ENCODE peak calls at places on chromosome 11, in five cellular contexts. B, E, M, I and U are unnamed samples.

GRCh38 chr11:70524096-70524922 is 126.0 kb downstream of the CTTN start:
- DNase-seq in B (peak; percentile 19), E (no peak), M (no peak), I (no peak), U (no peak)

GRCh38 chr11:31844351-31844750 is 33.2 kb upstream of the PAX6 start:
- DNase-seq in B (no peak), E (no peak), M (no peak), I (no peak), U (no peak)

GRCh38 chr11:491358-491757 is 15.7 kb downstream of the RNH1 start:
- DNase-seq in B (no peak), E (no peak), M (no peak), I (no peak), U (no peak)

GRCh38 chr11:34599406-34599901 is 21.4 kb upstream of the EHF start:
- DNase-seq in B (no peak), E (peak; percentile 91), M (peak; percentile 38), I (no peak), U (no peak)

GRCh38 chr11:77124041-77124440 is 4.0 kb upstream of the MYO7A start:
- DNase-seq in B (no peak), E (no peak), M (no peak), I (no peak), U (no peak)

GRCh38 chr11:45247433-45247832 is 38.7 kb downstream of the SYT13 start:
- DNase-seq in B (no peak), E (no peak), M (no peak), I (no peak), U (no peak)

GRCh38 chr11:69014936-69015549 is 2.0 kb upstream of the MRGPRF start:
- DNase-seq in B (no peak), E (no peak), M (no peak), I (no peak), U (no peak)

GRCh38 chr11:102762414-102762813 is 18.0 kb downstream of the MMP10 start:
- DNase-seq in B (no peak), E (peak; percentile 93), M (no peak), I (no peak), U (no peak)

GRCh38 chr11:111665779-111666178 is 63.5 kb downstream of the SIK2 start:
- DNase-seq in B (no peak), E (peak; percentile 17), M (peak; percentile 75), I (no peak), U (peak; percentile 25)

GRCh38 chr11:36454991-36455611 is 55.0 kb downstream of the TRAF6 start:
- DNase-seq in B (no peak), E (no peak), M (no peak), I (no peak), U (no peak)

GRCh38 chr11:18789942-18790341 is 1.7 kb downstream of the PTPN5 start:
- DNase-seq in B (no peak), E (no peak), M (no peak), I (no peak), U (no peak)

GRCh38 chr11:27770576-27770975 is 70.3 kb upstream of the BDNF start:
- DNase-seq in B (no peak), E (peak; percentile 91), M (peak; percentile 58), I (no peak), U (no peak)

GRCh38 chr11:31240340-31240904 is 129.1 kb downstream of the DCDC1 start:
- DNase-seq in B (no peak), E (peak; percentile 29), M (peak; percentile 66), I (peak; percentile 17), U (peak; percentile 13)

GRCh38 chr11:9701799-9702198 is 37.9 kb downstream of the SWAP70 start:
- DNase-seq in B (no peak), E (no peak), M (no peak), I (no peak), U (no peak)

GRCh38 chr11:65315866-65316233 is 1.2 kb downstream of the CDC42EP2 start:
- DNase-seq in B (no peak), E (peak; percentile 33), M (no peak), I (no peak), U (no peak)
- TF ChIP-seq CTCF in B (no peak), E (no peak), M (peak; percentile 2), I (no peak), U (no peak)

DNA sequence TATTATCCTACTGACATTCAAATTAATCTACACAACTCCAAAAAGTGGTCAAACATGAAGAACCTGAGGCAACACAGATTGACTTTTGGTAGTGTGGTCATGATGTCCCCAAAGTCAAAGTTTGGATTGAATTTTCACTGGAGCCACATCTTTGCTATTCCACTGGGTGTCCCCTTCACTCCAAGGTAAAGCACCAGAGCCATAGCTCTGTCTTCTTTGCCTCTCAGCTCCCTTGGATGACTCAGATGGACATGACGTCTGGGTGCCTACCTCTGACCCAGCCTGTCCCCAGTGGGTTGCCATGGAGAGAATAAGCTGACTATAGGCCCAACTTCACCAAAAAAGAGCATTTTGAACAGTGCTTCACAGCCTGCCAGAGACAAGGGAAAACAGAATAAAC is 57.4 kb upstream of the ARHGAP42 start:
- DNase-seq in B (no peak), E (peak; percentile 27), M (no peak), I (no peak), U (no peak)
- H3K4me1 ChIP-seq in B (peaks cover 10% of the 10 kb centered on the region), E (peaks cover 3% of the 10 kb centered on the region), M (peaks cover 7% of the 10 kb centered on the region), I (peaks cover 5% of the 10 kb centered on the region), U (peaks cover 7% of the 10 kb centered on the region)

GRCh38 chr11:119436093-119436492 is 13.1 kb upstream of the THY1 start:
- DNase-seq in B (no peak), E (no peak), M (no peak), I (no peak), U (no peak)

GRCh38 chr11:119434531-119435330 is 11.8 kb upstream of the THY1 start:
- DNase-seq in B (no peak), E (no peak), M (no peak), I (no peak), U (no peak)

GRCh38 chr11:119431523-119431922 is 8.6 kb upstream of the THY1 start:
- DNase-seq in B (no peak), E (no peak), M (no peak), I (no peak), U (no peak)

GRCh38 chr11:119432484-119433368 is 9.8 kb upstream of the THY1 start:
- DNase-seq in B (no peak), E (peak; percentile 17), M (peak; percentile 28), I (no peak), U (no peak)

DNA sequence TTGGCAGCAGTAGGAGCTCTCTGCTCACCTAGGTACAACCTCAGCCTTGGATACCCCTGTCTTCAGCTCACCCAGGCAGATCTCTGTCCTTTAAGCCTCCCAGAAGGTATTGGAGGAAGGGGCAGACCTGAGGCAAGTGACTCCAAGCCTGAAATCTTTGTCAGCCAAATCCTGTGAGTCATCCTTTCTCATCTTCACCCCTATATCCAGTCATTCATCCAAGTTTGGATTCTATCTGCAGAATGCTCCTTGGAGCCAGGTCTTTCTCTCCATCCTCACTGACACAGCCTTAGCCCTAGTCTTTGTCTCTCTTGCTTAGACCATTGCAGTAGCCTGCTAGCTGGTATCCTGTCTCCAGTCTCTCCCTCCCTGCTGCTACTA is 10.4 kb upstream of the THY1 start:
- DNase-seq in B (no peak), E (peak; percentile 51), M (no peak), I (no peak), U (no peak)
- H3K4me3 ChIP-seq in B (no peak overlapping the region), E (no peak overlapping the region), M (no peak overlapping the region), I (no peak overlapping the region), U (no peak overlapping the region)

GRCh38 chr11:113387605-113388211 is at the start of gene ANKK1:
- DNase-seq in B (no peak), E (no peak), M (peak; percentile 66), I (peak; percentile 31), U (peak; percentile 35)
- TF ChIP-seq CTCF in B (peak; percentile 9), E (peak; percentile 12), M (peak; percentile 50), I (peak; percentile 46), U (peak; percentile 12)

GRCh38 chr11:64771861-64772260 is 6.5 kb downstream of the SF1 start:
- DNase-seq in B (no peak), E (no peak), M (no peak), I (no peak), U (no peak)
- H3K4me1 ChIP-seq in B (peaks cover 69% of the 10 kb centered on the region), E (peaks cover 20% of the 10 kb centered on the region), M (peaks cover 8% of the 10 kb centered on the region), I (peaks cover 39% of the 10 kb centered on the region), U (peaks cover 9% of the 10 kb centered on the region)

GRCh38 chr11:110367571-110367970 is 62.2 kb upstream of the FDX1 start:
- DNase-seq in B (no peak), E (no peak), M (no peak), I (no peak), U (no peak)

GRCh38 chr11:110376711-110377324 is 52.9 kb upstream of the FDX1 start:
- DNase-seq in B (peak; percentile 69), E (peak; percentile 79), M (peak; percentile 88), I (peak; percentile 92), U (peak; percentile 42)

GRCh38 chr11:110377451-110377850 is 52.3 kb upstream of the FDX1 start:
- DNase-seq in B (no peak), E (no peak), M (no peak), I (no peak), U (no peak)

GRCh38 chr11:110374921-110375320 is 54.8 kb upstream of the FDX1 start:
- DNase-seq in B (no peak), E (no peak), M (no peak), I (no peak), U (no peak)

GRCh38 chr11:110373061-110373702 is 56.6 kb upstream of the FDX1 start:
- DNase-seq in B (no peak), E (peak; percentile 28), M (peak; percentile 11), I (no peak), U (no peak)
- H3K4me3 ChIP-seq in B (no peak overlapping the region), E (no peak overlapping the region), M (no peak overlapping the region), I (no peak overlapping the region), U (no peak overlapping the region)

GRCh38 chr11:25734592-25735211 is 597.2 kb upstream of the ANO3 start:
- DNase-seq in B (no peak), E (peak; percentile 21), M (peak; percentile 45), I (no peak), U (no peak)
- TF ChIP-seq CTCF in B (no peak), E (peak; percentile 50), M (peak; percentile 47), I (no peak), U (no peak)

DNA sequence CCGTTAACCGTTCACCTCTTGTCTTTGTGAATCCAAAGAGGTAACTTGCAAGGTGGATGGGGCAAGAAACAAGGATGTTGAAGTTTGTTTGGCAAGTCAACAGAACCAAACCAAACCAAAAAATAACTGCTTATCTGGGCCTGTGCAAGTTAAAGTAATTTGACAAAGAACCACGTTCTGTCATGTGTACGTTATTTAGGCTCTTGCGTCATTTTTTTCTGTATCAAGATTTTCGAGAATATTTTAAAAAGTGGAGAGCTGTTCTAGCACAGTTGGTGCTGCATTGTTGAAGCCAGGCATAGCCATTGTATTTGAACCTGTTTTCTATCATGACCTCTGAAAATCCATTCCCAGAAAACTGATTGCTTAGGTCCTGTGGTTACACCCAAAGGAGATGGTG is 55.1 kb downstream of the PARVA start:
- DNase-seq in B (no peak), E (no peak), M (no peak), I (no peak), U (no peak)
- H3K4me1 ChIP-seq in B (peaks cover 3% of the 10 kb centered on the region), E (peaks cover 24% of the 10 kb centered on the region), M (peaks cover 43% of the 10 kb centered on the region), I (peaks cover 52% of the 10 kb centered on the region), U (peaks cover 19% of the 10 kb centered on the region)